ENCODE peak calls at places on chromosomes 13 and 19, in five cellular contexts. C, W, E, U and V are unnamed samples.

GRCh38 chr13:71219671-71220070 is 647.3 kb downstream of the DACH1 start:
- DNase-seq in C (no peak), E (no peak), U (no peak), W (no peak), V (no peak)

GRCh38 chr19:18279516-18280246 is 1.7 kb downstream of the JUND start:
- DNase-seq in E (peak), W (peak), U (peak), C (peak), V (peak)

GRCh38 chr19:31770220-31770619 is 421.0 kb upstream of the TSHZ3 start:
- DNase-seq in U (no peak), W (no peak), E (no peak), C (no peak), V (no peak)

GRCh38 chr13:110294146-110294545 is 12.8 kb downstream of the COL4A1 start:
- DNase-seq in U (no peak), E (no peak), C (no peak), W (no peak), V (no peak)

GRCh38 chr19:56423276-56423984 is 19.3 kb downstream of the ZNF583 start:
- DNase-seq in U (no peak), W (no peak), E (no peak), C (no peak), V (no peak)

GRCh38 chr19:10724573-10725071 is 6.7 kb downstream of the DNM2 start:
- DNase-seq in U (no peak), E (peak), W (no peak), C (no peak), V (no peak)

GRCh38 chr19:48624791-48625723 is 5.8 kb downstream of the SPHK2 start:
- DNase-seq in C (no peak), E (no peak), W (no peak), U (no peak), V (no peak)

GRCh38 chr19:35736913-35737886 is 5.1 kb downstream of the IGFLR1 start:
- DNase-seq in W (no peak), E (no peak), C (no peak), U (no peak), V (no peak)

GRCh38 chr13:92716749-92717148 is 509.9 kb upstream of the GPC6 start:
- DNase-seq in E (peak), U (no peak), C (no peak), W (no peak), V (no peak)

GRCh38 chr19:49017666-49018351 is 918 bp upstream of the LHB start:
- DNase-seq in C (peak), W (no peak), E (peak), U (peak), V (peak)

GRCh38 chr19:34881982-34882381 is 44.7 kb upstream of the ZNF30 start:
- DNase-seq in U (no peak), C (no peak), E (no peak), W (no peak), V (no peak)